ENCODE peak calls at places on chromosomes 16 and 17, in four cellular contexts. J, Z, O and F are unnamed samples.

GRCh38 chr16:65731840-65732239 is 610.0 kb upstream of the CDH11 start:
- DNase-seq in O (no peak), Z (no peak), J (no peak), F (no peak)

GRCh38 chr17:69502488-69502887 is 88.0 kb downstream of the MAP2K6 start:
- DNase-seq in Z (no peak), O (no peak), J (no peak), F (no peak)

GRCh38 chr16:71826533-71827017 is 17.9 kb upstream of the AP1G1 start:
- DNase-seq in J (no peak), O (no peak), Z (no peak), F (no peak)

GRCh38 chr16:9115277-9115676 is 23.8 kb downstream of the HAPSTR1 start:
- DNase-seq in O (no peak), J (no peak), Z (no peak), F (no peak)

GRCh38 chr17:17628388-17629008 is 37.0 kb upstream of the PEMT start:
- DNase-seq in Z (no peak), J (no peak), O (peak), F (no peak)

GRCh38 chr16:66295191-66295590 is 71.3 kb upstream of the CDH5 start:
- DNase-seq in J (no peak), Z (no peak), O (no peak), F (peak)

GRCh38 chr16:50834701-50835100 is 92.8 kb downstream of the CYLD start:
- DNase-seq in J (no peak), Z (no peak), O (no peak), F (no peak)

GRCh38 chr16:84055801-84056634 is 13.4 kb upstream of the SLC38A8 start:
- DNase-seq in J (peak), O (no peak), Z (no peak), F (no peak)

GRCh38 chr16:2471016-2471652 is at the start of gene NTN3:
- DNase-seq in O (no peak), J (no peak), Z (no peak), F (peak)

GRCh38 chr16:81165411-81166097 is 69.4 kb upstream of the GCSH start:
- DNase-seq in Z (no peak), J (no peak), O (no peak), F (no peak)

GRCh38 chr16:58515871-58516767 is 802 bp downstream of the SETD6 start:
- DNase-seq in J (peak), Z (no peak), O (peak), F (no peak)

GRCh38 chr16:86384980-86385379 is 125.3 kb upstream of the FOXF1 start:
- DNase-seq in J (no peak), O (no peak), Z (no peak), F (no peak)

GRCh38 chr17:61462734-61463067 is 10.5 kb downstream of the TBX4 start:
- DNase-seq in J (no peak), O (no peak), Z (no peak), F (no peak)

GRCh38 chr16:249431-249830 is 14.8 kb downstream of the FAM234A start:
- DNase-seq in J (no peak), O (no peak), Z (no peak), F (no peak)

GRCh38 chr17:68368387-68368786 is 77.1 kb downstream of the ARSG start:
- DNase-seq in J (no peak), Z (no peak), O (no peak), F (no peak)

GRCh38 chr16:51872536-51872935 is 674.4 kb downstream of the TOX3 start:
- DNase-seq in Z (no peak), O (no peak), J (no peak), F (no peak)

GRCh38 chr17:48623583-48623982 is 2.6 kb downstream of the HOXB9 start:
- DNase-seq in O (no peak), J (no peak), Z (no peak), F (no peak)

GRCh38 chr17:78828470-78829185 is 12.0 kb downstream of the USP36 start:
- DNase-seq in O (peak), J (no peak), Z (no peak), F (no peak)

GRCh38 chr16:4298761-4299522 is 16.9 kb upstream of the GLIS2 start:
- DNase-seq in J (peak), Z (peak), O (peak), F (peak)

GRCh38 chr16:12801511-12802042 is 2.1 kb downstream of the CPPED1 start:
- DNase-seq in J (no peak), Z (no peak), O (no peak), F (no peak)

GRCh38 chr17:74671031-74671771 is 41.5 kb downstream of the CD300LF start:
- DNase-seq in O (peak), Z (peak), J (peak), F (peak)

GRCh38 chr16:10504404-10504885 is 76.0 kb downstream of the EMP2 start:
- DNase-seq in O (peak), Z (no peak), J (no peak), F (no peak)

GRCh38 chr16:88359008-88359407 is 23.8 kb upstream of the ZNF469 start:
- DNase-seq in Z (no peak), J (peak), O (no peak), F (no peak)

GRCh38 chr17:1673041-1673790 is 11.5 kb downstream of the PRPF8 start:
- DNase-seq in O (no peak), Z (no peak), J (no peak), F (no peak)

GRCh38 chr17:36921131-36921851 is 16.0 kb upstream of the LHX1 start:
- DNase-seq in J (no peak), Z (no peak), O (peak), F (no peak)

GRCh38 chr17:80119839-80120238 is 18.5 kb downstream of the GAA start:
- DNase-seq in J (no peak), Z (no peak), O (no peak), F (no peak)

GRCh38 chr17:32265192-32265895 is at the start of gene RHBDL3:
- DNase-seq in Z (no peak), J (no peak), O (no peak), F (no peak)

GRCh38 chr17:80838381-80839345 is 153.0 kb upstream of the CHMP6 start:
- DNase-seq in O (no peak), J (no peak), Z (no peak), F (no peak)

GRCh38 chr17:16440814-16441629 is 25.7 kb downstream of the TRPV2 start:
- DNase-seq in J (no peak), O (no peak), Z (no peak), F (no peak)

GRCh38 chr17:35079547-35079946 is 16.0 kb upstream of the RFFL start:
- DNase-seq in J (no peak), Z (no peak), O (no peak), F (no peak)

GRCh38 chr16:56301391-56301850 is 110.1 kb downstream of the GNAO1 start:
- DNase-seq in O (no peak), Z (no peak), J (no peak), F (no peak)

GRCh38 chr17:47620503-47621245 is 29.0 kb upstream of the KPNB1 start:
- DNase-seq in J (no peak), Z (no peak), O (peak), F (no peak)

GRCh38 chr17:68456529-68457167 is 648 bp downstream of the WIPI1 start:
- DNase-seq in Z (peak), O (peak), J (peak), F (peak)

GRCh38 chr17:50151041-50151936 is 812 bp upstream of the PPP1R9B start:
- DNase-seq in O (peak), Z (peak), J (peak), F (peak)

GRCh38 chr17:13346996-13347762 is 254.6 kb downstream of the HS3ST3A1 start:
- DNase-seq in O (no peak), Z (no peak), J (no peak), F (no peak)

GRCh38 chr16:54933281-54934150 is 2.9 kb downstream of the IRX5 start:
- DNase-seq in Z (no peak), O (no peak), J (peak), F (no peak)

GRCh38 chr16:89700100-89700648 is 1.3 kb downstream of the SPATA2L start:
- DNase-seq in Z (peak), O (peak), J (peak), F (peak)

GRCh38 chr16:89704281-89704680 is 2.8 kb upstream of the SPATA2L start:
- DNase-seq in J (no peak), Z (no peak), O (no peak), F (no peak)

GRCh38 chr16:89705006-89705405 is 3.5 kb upstream of the SPATA2L start:
- DNase-seq in J (no peak), Z (no peak), O (no peak), F (no peak)

GRCh38 chr16:89700649-89701424 is 668 bp downstream of the SPATA2L start:
- DNase-seq in Z (no peak), J (peak), O (peak), F (no peak)

DNA sequence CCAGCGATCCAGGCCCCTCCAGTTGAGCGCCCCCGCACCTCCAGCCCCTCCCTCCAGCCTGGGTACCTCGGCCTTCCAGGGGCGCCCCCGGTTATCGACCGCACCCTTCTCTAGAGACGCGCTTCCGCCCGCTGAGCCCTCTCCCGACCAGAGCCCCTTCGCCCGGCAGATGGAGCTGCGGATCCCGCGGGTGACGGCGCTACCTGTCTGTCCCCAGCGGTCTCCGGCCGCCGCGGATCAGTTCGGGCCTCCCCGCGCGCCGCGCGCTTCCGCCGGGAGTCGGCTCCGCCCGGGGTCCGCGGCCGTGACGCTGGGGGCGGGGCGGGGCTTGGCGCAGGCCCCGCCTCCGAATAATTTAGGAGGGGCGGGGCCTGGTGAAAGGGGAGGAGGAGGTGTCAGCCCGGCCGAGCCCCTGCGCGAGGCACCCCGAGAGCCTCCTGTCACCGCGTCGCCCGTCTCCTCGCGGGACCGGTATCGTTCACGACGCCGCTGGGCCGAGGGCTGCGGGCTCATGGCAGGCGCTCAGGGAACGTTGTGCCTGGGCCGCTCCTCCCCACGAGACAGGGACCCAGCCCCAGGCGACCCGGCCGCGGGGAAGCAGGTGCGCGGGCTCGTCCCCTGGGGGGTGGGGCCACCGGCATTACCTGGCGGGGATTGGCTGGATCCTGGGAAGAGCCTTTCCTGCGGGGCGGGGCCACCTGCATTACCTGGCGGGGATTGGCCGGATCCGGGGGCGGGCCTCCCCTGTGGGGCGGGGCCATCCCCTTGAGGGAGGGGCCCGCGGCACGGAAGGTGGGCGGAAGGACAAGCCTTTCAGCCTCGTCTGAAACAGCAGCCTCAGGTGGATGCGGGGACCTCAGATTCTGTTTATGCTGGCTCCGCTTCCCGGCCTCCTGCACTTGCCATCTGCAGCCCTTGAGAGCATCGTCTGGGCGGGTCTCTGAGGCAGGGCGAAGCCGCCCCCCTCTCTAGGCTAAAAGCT is at the start of gene SPATA2L:
- DNase-seq in O (peak), J (peak), Z (peak), F (peak)
- TF ChIP-seq CTCF in O (no peak), J (no peak), Z (no peak), F (no peak)

GRCh38 chr17:82902972-82903874 is 63.4 kb upstream of the ZNF750 start:
- DNase-seq in O (no peak), Z (no peak), J (no peak), F (no peak)

GRCh38 chr17:82901836-82902235 is 62.0 kb upstream of the ZNF750 start:
- DNase-seq in O (no peak), J (no peak), Z (no peak), F (no peak)

GRCh38 chr17:82899941-82900340 is 60.1 kb upstream of the ZNF750 start:
- DNase-seq in J (no peak), O (no peak), Z (no peak), F (no peak)

GRCh38 chr17:82900741-82901140 is 60.9 kb upstream of the ZNF750 start:
- DNase-seq in O (no peak), Z (no peak), J (no peak), F (no peak)

GRCh38 chr17:82901356-82901755 is 61.5 kb upstream of the ZNF750 start:
- DNase-seq in O (no peak), Z (no peak), J (no peak), F (no peak)
- TF ChIP-seq CTCF in O (no peak), Z (no peak), J (no peak), F (no peak)

DNA sequence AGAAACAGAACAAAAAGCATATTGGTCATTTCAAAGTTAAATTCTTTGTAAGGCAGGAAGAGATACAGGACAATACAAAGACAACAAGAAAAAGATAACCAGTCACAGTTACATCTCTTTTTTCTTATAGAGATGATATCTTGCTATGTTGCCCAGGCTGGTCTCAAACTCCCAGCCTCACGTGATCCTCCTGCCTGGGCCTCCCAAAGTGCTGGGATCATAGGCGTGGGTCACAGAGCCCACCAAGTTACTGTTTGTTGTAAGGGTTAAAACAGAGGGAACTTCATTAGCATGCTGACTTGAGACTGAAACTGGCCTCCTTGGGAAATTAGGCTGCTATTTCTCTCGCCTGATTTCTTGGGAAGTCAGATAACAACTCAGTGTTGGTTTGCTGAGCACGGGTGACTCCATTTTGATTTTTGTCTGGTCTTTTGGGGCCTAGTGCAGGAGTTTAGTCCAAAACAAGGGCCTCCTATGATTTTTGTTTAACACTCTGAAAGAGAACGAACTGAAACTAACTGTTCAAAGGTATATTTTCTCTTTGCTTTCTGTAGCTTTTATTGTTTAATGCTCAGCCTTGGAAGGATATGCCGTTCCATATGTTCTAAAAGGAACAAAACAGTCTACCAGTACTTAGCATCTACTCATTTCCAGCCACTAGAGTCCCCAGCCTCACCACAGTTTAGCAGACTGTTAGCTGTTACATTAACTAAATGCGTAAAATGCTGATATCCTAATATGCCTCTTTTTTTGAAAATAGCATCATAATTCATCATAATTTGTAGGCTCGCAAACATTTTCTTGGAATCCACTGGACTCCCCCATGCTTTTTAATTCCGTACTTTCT is 31.4 kb upstream of the SEC14L1 start:
- DNase-seq in O (no peak), J (no peak), Z (no peak), F (no peak)
- TF ChIP-seq CTCF in O (no peak), J (no peak), Z (no peak), F (no peak)

GRCh38 chr16:64580558-64580957 is 541.3 kb downstream of the CDH11 start:
- DNase-seq in Z (no peak), O (no peak), J (no peak), F (no peak)
- TF ChIP-seq CTCF in Z (no peak), O (no peak), J (no peak), F (no peak)

DNA sequence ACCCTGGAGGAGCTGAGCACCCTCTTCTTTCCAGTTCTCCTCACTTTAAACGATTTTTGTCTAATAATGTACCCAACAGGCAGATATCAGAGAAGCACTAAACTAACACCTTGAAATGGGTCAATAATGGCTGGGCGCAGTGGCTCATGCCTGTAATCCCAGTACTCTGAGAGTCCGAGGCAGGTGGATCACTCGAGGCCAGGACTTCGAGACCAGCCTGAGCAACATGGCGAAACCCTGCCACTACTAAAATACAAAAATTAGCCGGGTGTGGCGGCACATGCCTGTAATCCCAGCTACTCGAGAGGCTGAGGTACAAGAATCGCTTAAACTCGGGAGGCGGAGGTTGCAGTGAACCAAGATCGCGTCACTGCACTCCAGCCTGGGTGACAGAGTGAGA is 57.4 kb downstream of the ZFHX3 start:
- DNase-seq in Z (no peak), J (no peak), O (no peak), F (no peak)
- TF ChIP-seq CTCF in Z (no peak), J (no peak), O (no peak), F (no peak)

GRCh38 chr17:75819116-75819515 is 25.1 kb downstream of the UNC13D start:
- DNase-seq in Z (no peak), O (no peak), J (no peak), F (no peak)
- TF ChIP-seq CTCF in Z (no peak), O (no peak), J (no peak), F (no peak)

DNA sequence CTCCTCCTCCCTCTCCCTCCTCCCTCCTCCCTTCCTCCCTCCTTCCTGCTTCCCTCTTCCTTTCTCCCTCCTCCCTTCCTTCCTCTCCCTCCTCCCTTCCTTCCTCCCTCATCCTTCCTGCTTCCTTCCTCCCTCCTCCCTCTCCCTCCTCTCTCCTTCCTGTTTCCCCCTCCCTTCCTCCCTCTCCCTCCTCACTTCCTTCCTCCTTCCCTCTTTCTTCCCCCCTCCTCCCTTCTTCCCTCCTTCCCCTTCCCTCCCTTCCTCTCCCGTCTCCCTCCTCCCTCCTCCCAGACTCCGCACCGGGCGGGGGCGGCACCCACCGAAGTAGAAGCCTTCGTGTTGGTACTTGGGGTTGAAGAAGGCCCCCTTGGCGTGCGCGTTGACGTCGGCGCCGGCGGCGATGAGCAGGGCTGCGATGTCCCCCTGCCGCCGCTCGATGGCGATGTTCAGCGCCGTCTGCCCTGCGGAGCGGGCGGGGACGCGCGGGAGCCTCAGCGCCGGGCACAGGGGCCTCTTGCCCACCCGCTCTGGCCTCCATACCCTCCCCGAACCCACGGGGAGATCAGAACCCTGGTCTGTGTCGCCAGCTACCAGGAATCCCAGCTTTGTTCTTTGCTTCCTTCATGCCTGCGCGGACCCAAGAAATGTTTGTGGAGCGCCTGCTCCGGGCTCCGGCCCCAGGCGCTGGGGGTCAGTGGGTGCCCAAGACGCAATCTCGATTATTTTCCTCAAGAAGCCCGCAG is 22.2 kb downstream of the TRPV3 start:
- DNase-seq in Z (no peak), J (peak), O (peak), F (peak)
- TF ChIP-seq CTCF in Z (no peak), J (peak), O (no peak), F (peak)

DNA sequence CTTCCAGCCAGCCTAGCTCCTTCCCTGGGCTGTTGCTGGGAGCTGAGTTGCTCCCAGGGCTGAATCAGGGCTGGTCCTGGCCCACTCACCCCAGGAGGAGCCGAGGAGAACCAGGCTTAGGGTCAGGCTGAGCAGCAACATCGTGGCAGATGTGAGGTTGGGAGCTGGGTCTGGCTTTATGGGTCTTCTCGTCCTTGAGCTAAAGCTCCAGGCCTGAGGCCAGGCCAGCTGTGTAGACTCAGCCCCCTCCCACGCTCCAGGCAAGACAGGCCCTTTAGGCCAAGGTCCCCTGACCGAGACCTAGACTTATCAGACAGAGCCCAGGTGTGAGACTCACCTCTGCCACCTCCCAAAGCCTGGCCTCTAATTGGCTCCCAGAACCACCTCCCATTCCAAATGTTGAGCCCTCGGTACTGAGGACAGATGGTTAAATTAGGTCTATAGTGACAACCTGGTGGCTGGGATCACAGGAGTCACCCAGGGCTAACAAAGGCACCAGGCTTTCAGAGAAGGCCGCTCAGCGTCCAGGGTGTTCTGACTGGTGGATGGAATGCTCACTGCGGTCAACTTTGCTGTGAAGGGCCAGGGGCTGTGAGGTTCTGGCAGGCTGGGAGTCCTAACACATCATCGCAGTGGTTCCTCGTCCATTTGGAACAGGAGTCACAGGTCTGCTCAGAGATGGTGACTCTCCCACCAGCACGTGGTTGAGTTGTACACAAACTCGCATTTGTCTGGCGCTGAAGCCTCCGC is at the start of gene CTRL:
- DNase-seq in J (no peak), O (no peak), Z (no peak), F (no peak)
- TF ChIP-seq CTCF in J (no peak), O (no peak), Z (no peak), F (no peak)